ENCODE peak calls at places on chromosomes 7 and 10, in nine cellular contexts. C is MM.1S, Q is IMR-90, R is fibroblast of lung, W is cardiac fibroblast, K is AG04450, T is thyroid gland, I is natural killer cell, X is adrenal gland. F is an unnamed sample.

GRCh38 chr10:11511325-11511724 is 100.1 kb downstream of the USP6NL start:
- DNase-seq in C (no peak), Q (no peak), R (no peak), W (no peak), K (no peak), T (no peak), I (no peak), X (no peak), F (no peak)

GRCh38 chr10:59361659-59362183 is 628 bp downstream of the FAM13C start:
- DNase-seq in C (no peak), Q (peak; percentile 4), R (no peak), W (no peak), K (no peak), T (no peak), I (no peak), X (no peak), F (no peak)

GRCh38 chr10:86443069-86443468 is 76.5 kb upstream of the GRID1 start:
- DNase-seq in C (no peak), Q (peak; percentile 82), R (peak; percentile 44), W (peak; percentile 50), K (peak; percentile 36), T (no peak), I (no peak), X (no peak), F (no peak)

GRCh38 chr10:126029999-126030398 is 133.6 kb downstream of the FANK1 start:
- DNase-seq in C (no peak), Q (no peak), R (no peak), W (no peak), K (no peak), T (no peak), I (no peak), X (no peak), F (no peak)

GRCh38 chr10:84342584-84342983 is 14.2 kb downstream of the CCSER2 start:
- DNase-seq in C (no peak), Q (no peak), R (no peak), W (no peak), K (no peak), T (no peak), I (no peak), X (no peak), F (no peak)

GRCh38 chr7:32032211-32032610 is 38.0 kb downstream of the PDE1C start:
- DNase-seq in C (no peak), Q (no peak), R (no peak), W (no peak), K (no peak), T (no peak), I (no peak), X (no peak), F (no peak)

GRCh38 chr10:114094795-114095194 is 51.1 kb downstream of the ADRB1 start:
- DNase-seq in C (no peak), Q (no peak), R (no peak), W (no peak), K (no peak), T (no peak), I (no peak), X (no peak), F (peak; percentile 56)

GRCh38 chr10:132281915-132282666 is 25.7 kb downstream of the STK32C start:
- DNase-seq in C (no peak), Q (no peak), R (no peak), W (no peak), K (no peak), T (no peak), I (no peak), X (no peak), F (no peak)

GRCh38 chr10:51010977-51011376 is 63.3 kb upstream of the PRKG1 start:
- DNase-seq in C (peak; percentile 36), Q (peak; percentile 54), R (peak; percentile 63), W (peak; percentile 70), K (no peak), T (peak; percentile 4), I (no peak), X (no peak), F (peak; percentile 44)

GRCh38 chr10:33365871-33366411 is 31.5 kb upstream of the NRP1 start:
- DNase-seq in C (no peak), Q (peak; percentile 98), R (peak; percentile 94), W (peak; percentile 72), K (peak; percentile 76), T (no peak), I (no peak), X (no peak), F (no peak)

GRCh38 chr10:48464871-48465736 is 139.8 kb downstream of the ARHGAP22 start:
- DNase-seq in C (no peak), Q (no peak), R (no peak), W (no peak), K (no peak), T (peak; percentile 97), I (peak; percentile 9), X (peak; percentile 12), F (no peak)

GRCh38 chr7:6271091-6271658 is 1.2 kb downstream of the CYTH3 start:
- DNase-seq in C (no peak), Q (peak; percentile 39), R (peak; percentile 62), W (peak; percentile 69), K (no peak), T (peak; percentile 80), I (peak; percentile 22), X (peak; percentile 54), F (peak; percentile 48)

GRCh38 chr10:84360634-84361365 is 32.4 kb downstream of the CCSER2 start:
- DNase-seq in C (no peak), Q (peak; percentile 34), R (peak; percentile 39), W (peak; percentile 38), K (no peak), T (peak; percentile 13), I (no peak), X (no peak), F (no peak)

GRCh38 chr7:74097937-74098614 is 14.5 kb downstream of the LIMK1 start:
- DNase-seq in C (no peak), Q (peak; percentile 96), R (peak; percentile 92), W (peak; percentile 67), K (peak; percentile 77), T (peak; percentile 24), I (no peak), X (peak; percentile 63), F (no peak)

GRCh38 chr7:115676080-115676479 is 354.5 kb downstream of the TFEC start:
- DNase-seq in C (no peak), Q (peak; percentile 66), R (peak; percentile 79), W (peak; percentile 63), K (peak; percentile 11), T (no peak), I (no peak), X (no peak), F (no peak)

GRCh38 chr7:41175435-41175834 is 527.5 kb downstream of the INHBA start:
- DNase-seq in C (no peak), Q (no peak), R (no peak), W (no peak), K (no peak), T (no peak), I (no peak), X (no peak), F (no peak)

GRCh38 chr10:128435811-128436210 is 309.6 kb upstream of the MKI67 start:
- DNase-seq in C (no peak), Q (no peak), R (no peak), W (no peak), K (no peak), T (no peak), I (no peak), X (no peak), F (no peak)

GRCh38 chr7:129825554-129826267 is 127.0 kb downstream of the UBE2H start:
- DNase-seq in C (peak; percentile 90), Q (peak; percentile 43), R (peak; percentile 59), W (peak; percentile 71), K (no peak), T (peak; percentile 90), I (peak; percentile 86), X (peak; percentile 91), F (peak; percentile 92)

GRCh38 chr7:30974605-30975256 is 11.0 kb downstream of the GHRHR start:
- DNase-seq in C (peak; percentile 92), Q (peak; percentile 40), R (peak; percentile 24), W (peak; percentile 64), K (no peak), T (peak; percentile 57), I (no peak), X (peak; percentile 65), F (peak; percentile 87)
- TF ChIP-seq CTCF in C (peak; percentile 94), Q (peak; percentile 45), R (peak; percentile 56), W (peak; percentile 77), K (peak; percentile 56), T (peak; percentile 40), I (no peak), X (peak; percentile 28), F (peak; percentile 95)

GRCh38 chr10:87842220-87842641 is 21.1 kb downstream of the KLLN start:
- DNase-seq in C (no peak), Q (peak; percentile 48), R (no peak), W (no peak), K (no peak), T (no peak), I (no peak), X (no peak), F (no peak)

GRCh38 chr10:87844837-87845623 is 18.3 kb downstream of the KLLN start:
- DNase-seq in C (no peak), Q (peak; percentile 86), R (peak; percentile 72), W (peak; percentile 31), K (no peak), T (no peak), I (no peak), X (no peak), F (no peak)

GRCh38 chr10:87841215-87841614 is 22.1 kb downstream of the KLLN start:
- DNase-seq in C (no peak), Q (peak; percentile 52), R (no peak), W (no peak), K (no peak), T (no peak), I (no peak), X (no peak), F (no peak)

GRCh38 chr10:87843714-87844113 is 19.6 kb downstream of the KLLN start:
- DNase-seq in C (no peak), Q (no peak), R (no peak), W (no peak), K (no peak), T (no peak), I (no peak), X (no peak), F (no peak)

GRCh38 chr10:87842776-87843497 is 20.4 kb downstream of the KLLN start:
- DNase-seq in C (no peak), Q (peak; percentile 84), R (peak; percentile 83), W (peak; percentile 73), K (peak; percentile 48), T (no peak), I (no peak), X (no peak), F (no peak)
- TF ChIP-seq CTCF in C (no peak), Q (no peak), R (no peak), W (peak; percentile 7), K (peak; percentile 22), T (no peak), I (no peak), X (no peak), F (no peak)

DNA sequence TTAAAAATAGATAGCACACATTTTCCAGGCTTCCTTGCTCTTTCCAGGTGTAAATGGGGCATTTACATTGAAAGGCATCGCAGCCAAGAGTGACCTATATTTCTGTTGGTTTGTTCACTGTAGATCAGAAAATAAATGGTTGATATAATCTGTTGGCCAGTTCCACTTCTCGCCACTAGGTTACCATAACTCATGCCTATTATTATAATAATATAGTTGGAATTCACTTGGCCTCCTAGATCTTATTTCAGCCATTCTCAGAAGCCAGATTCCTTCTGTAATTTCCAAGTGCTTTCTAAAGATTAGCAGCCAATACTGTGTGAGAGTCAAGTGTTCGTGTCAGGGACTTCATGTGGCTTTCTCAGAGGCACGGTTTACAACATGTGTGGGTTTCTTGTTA is 179.5 kb downstream of the DNAH11 start:
- DNase-seq in C (no peak), Q (no peak), R (no peak), W (no peak), K (no peak), T (no peak), I (no peak), X (no peak), F (no peak)
- TF ChIP-seq CTCF in C (peak; percentile 29), Q (no peak), R (no peak), W (peak; percentile 20), K (no peak), T (no peak), I (no peak), X (no peak), F (no peak)

GRCh38 chr10:122013311-122013780 is 24.4 kb downstream of the TACC2 start:
- DNase-seq in C (no peak), Q (no peak), R (no peak), W (no peak), K (no peak), T (peak; percentile 33), I (no peak), X (no peak), F (no peak)
- TF ChIP-seq CTCF in C (no peak), Q (no peak), R (no peak), W (no peak), K (no peak), T (no peak), I (no peak), X (no peak), F (no peak)